ENCODE peak calls at places on chromosomes 5 and 9, in five cellular contexts. A is adrenal gland, H is IMR-90, W is HCT116, B is SK-N-SH. Z is an unnamed sample.

GRCh38 chr5:56409331-56410190 is 176.4 kb upstream of the ANKRD55 start:
- DNase-seq in A (no peak), W (no peak), B (no peak), H (peak; percentile 99), Z (peak; percentile 14)

GRCh38 chr5:36279054-36279698 is 22.5 kb downstream of the RANBP3L start:
- DNase-seq in H (no peak), B (no peak), A (no peak), W (no peak), Z (no peak)

GRCh38 chr9:17462869-17463464 is 115.9 kb upstream of the SH3GL2 start:
- DNase-seq in W (no peak), A (peak; percentile 33), H (peak; percentile 78), B (peak; percentile 24), Z (peak; percentile 77)

GRCh38 chr5:6448622-6449464 is at the start of gene UBE2QL1:
- DNase-seq in W (no peak), B (peak; percentile 74), A (no peak), H (no peak), Z (peak; percentile 28)

GRCh38 chr5:36741138-36741537 is 134.7 kb downstream of the SLC1A3 start:
- DNase-seq in H (peak; percentile 39), W (no peak), A (no peak), B (no peak), Z (no peak)

GRCh38 chr5:111309384-111309783 is 85.2 kb downstream of the CAMK4 start:
- DNase-seq in A (no peak), B (no peak), H (no peak), W (no peak), Z (no peak)

GRCh38 chr5:9927106-9927505 is 297.0 kb upstream of the TAS2R1 start:
- DNase-seq in A (no peak), B (no peak), W (no peak), H (peak; percentile 25), Z (no peak)

GRCh38 chr5:106489004-106489403 is 1181.7 kb downstream of the EFNA5 start:
- DNase-seq in B (no peak), A (no peak), H (no peak), W (no peak), Z (no peak)

GRCh38 chr9:78038620-78039300 is 7.1 kb upstream of the GNAQ start:
- DNase-seq in B (no peak), A (no peak), H (peak; percentile 26), W (no peak), Z (no peak)

GRCh38 chr9:131019387-131020239 is 10.6 kb downstream of the LAMC3 start:
- DNase-seq in W (no peak), B (peak; percentile 58), A (no peak), H (no peak), Z (no peak)

GRCh38 chr9:107222020-107222522 is 61.0 kb upstream of the RAD23B start:
- DNase-seq in A (no peak), B (no peak), H (peak; percentile 79), W (no peak), Z (no peak)
- H3K4me3 ChIP-seq in A (no peak overlapping the region), B (no peak overlapping the region), H (peak overlapping the region; percentile 64), W (peak overlapping the region; percentile 53), Z (no peak overlapping the region)

GRCh38 chr5:150901446-150901845 is 3.3 kb downstream of the ZNF300 start:
- DNase-seq in B (no peak), H (no peak), W (no peak), A (no peak), Z (no peak)

GRCh38 chr5:150904479-150905311 is at the start of gene ZNF300:
- DNase-seq in H (peak; percentile 93), A (peak; percentile 72), B (peak; percentile 84), W (no peak), Z (peak; percentile 84)

DNA sequence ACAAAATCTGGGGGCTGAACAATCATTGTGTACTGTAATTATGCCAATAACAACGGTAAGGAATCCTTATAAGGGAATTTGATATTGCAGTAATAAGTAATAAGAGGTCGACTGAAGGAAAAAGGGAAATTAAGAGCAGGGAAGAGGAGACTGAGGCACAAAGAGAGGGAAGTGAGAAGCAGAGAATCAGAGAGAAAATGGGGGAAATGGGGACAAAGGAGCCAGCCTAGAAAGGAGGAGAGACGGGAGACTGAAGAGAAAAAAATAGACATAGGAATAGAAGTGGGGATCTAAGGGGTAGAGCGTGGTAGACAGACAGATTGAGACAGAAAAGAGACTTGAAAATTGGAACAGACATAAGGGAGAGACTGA is 518 bp upstream of the ZNF300 start:
- DNase-seq in H (no peak), A (no peak), B (no peak), W (no peak), Z (no peak)
- H3K9me3 ChIP-seq in H (peaks cover 28% of the 10 kb centered on the region), A (peaks cover 12% of the 10 kb centered on the region), B (peaks cover 22% of the 10 kb centered on the region), W (no peaks in the 10 kb centered on the region), Z (peaks cover 56% of the 10 kb centered on the region)

DNA sequence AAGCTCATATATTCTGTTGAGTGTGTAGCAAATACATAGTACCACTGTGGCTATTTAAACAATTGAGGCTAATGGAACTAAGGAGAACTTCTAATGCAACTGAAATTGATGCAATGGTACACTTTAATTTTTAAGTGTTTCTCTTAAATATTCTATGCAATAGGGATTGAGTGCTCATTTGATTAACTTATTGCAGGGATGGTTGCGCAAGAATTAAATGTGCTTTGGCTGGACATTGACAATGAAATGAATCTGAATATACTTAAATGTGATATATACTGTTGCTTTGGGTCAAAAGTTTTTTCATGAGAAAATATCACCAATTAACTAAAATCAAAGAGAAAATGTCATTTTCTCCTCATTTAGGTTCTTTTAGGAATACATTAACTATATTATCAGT is 227.1 kb downstream of the ARL15 start:
- DNase-seq in B (no peak), H (no peak), A (no peak), W (no peak), Z (no peak)
- H3K4me3 ChIP-seq in B (no peak overlapping the region), H (no peak overlapping the region), A (no peak overlapping the region), W (no peak overlapping the region), Z (no peak overlapping the region)

DNA sequence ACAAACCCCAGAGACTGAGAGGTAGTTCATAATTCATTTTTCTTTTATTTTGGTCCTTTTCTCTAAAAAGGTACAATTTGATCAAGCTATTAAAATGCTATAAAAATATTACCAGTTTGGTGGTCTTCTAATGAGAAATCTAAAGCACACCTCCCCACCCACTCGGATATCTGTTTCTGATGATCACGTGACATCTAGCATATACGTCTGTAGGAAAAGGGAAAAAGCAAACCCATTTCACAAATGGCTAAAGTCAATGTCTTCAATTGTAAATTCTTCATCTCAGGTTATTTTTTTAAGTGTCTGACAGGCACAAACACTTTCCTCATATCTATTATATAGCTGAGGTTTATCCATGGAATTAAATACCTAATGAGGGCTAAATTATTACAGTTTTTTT is 18.9 kb downstream of the ZNF354A start:
- DNase-seq in H (no peak), A (no peak), B (no peak), W (no peak), Z (no peak)
- H3K9me3 ChIP-seq in H (peaks cover 55% of the 10 kb centered on the region), A (peaks cover 37% of the 10 kb centered on the region), B (peaks cover 27% of the 10 kb centered on the region), W (peaks cover 26% of the 10 kb centered on the region), Z (peaks cover 99% of the 10 kb centered on the region)

GRCh38 chr9:113564804-113565237 is 101.3 kb downstream of the RGS3 start:
- DNase-seq in H (peak; percentile 61), A (no peak), B (peak; percentile 69), W (no peak), Z (peak; percentile 77)
- H3K4me3 ChIP-seq in H (peak overlapping the region; percentile 70), A (no peak overlapping the region), B (no peak overlapping the region), W (no peak overlapping the region), Z (no peak overlapping the region)

GRCh38 chr5:134976841-134977240 is 9.1 kb downstream of the CATSPER3 start:
- DNase-seq in H (no peak), B (no peak), A (no peak), W (no peak), Z (no peak)

GRCh38 chr5:134975078-134975715 is 7.5 kb downstream of the CATSPER3 start:
- DNase-seq in W (no peak), H (peak; percentile 47), A (no peak), B (no peak), Z (no peak)

GRCh38 chr5:134982230-134982629 is 14.5 kb downstream of the CATSPER3 start:
- DNase-seq in A (no peak), H (no peak), B (no peak), W (no peak), Z (no peak)

GRCh38 chr5:134975843-134976242 is 8.1 kb downstream of the CATSPER3 start:
- DNase-seq in W (no peak), H (peak; percentile 31), A (no peak), B (no peak), Z (no peak)

DNA sequence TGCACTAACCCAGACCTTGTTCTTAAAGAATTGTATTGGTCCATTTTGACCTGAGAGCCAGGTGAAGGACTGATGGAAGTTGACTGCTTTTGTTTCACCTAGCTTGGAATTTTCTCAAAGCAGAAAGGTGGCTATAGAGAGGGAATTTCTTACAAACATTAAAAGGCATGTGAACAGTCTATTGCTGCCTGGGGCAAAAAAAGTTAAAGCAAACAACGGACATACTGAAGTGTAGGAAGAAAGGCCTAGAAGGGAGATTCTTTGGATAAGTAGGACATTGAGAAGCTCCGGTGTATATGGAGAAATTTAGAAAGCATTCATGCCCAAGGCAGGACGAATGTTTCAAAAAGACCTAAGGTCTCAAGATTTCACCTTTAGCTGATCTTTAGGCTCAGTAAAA is 11.7 kb downstream of the CATSPER3 start:
- DNase-seq in B (no peak), A (no peak), W (no peak), H (no peak), Z (no peak)
- H3K9me3 ChIP-seq in B (peaks cover 9% of the 10 kb centered on the region), A (peaks cover 4% of the 10 kb centered on the region), W (peaks cover 17% of the 10 kb centered on the region), H (peaks cover 10% of the 10 kb centered on the region), Z (peaks cover 28% of the 10 kb centered on the region)

DNA sequence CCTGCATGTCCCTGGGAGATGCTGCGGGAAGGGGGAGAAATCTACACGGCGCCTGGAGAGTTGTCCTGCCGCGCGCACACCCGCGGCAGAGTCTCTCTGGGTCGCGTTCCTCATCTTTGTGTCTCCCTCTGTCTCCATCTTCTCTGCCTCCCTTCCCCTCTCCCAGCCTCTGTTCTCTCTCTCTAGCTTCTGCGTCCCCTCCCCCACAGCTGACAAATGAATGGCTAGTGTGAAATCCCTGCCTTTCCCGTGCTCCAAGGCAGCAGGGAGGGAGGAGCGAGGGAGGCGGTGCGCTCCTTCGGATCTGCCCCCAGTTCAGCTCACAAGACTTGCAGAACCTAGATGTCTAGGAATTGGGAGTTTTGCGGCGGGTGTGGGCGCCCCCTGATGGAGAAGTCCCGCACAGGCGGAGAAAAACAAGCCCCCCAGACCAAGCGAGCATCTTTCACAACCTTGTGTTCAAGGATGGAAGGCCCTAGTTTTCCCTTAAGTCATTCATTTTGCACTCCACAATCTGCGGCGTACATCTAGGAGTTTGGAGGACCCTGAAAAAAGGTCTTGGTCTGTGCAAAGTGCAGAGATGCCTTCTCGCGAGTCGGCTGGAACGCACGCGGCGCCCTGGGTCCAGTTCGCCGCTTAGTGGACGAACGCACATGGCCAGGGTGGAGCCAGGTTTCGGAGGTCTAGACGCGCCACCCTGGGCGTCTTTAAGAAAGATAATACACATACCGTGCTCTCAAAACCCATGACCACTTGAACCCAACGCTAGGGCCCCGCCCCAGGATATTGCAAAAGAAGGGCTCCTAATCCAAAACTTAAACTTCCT is 2.0 kb downstream of the VCAN start:
- DNase-seq in W (peak; percentile 86), A (peak; percentile 88), H (peak; percentile 98), B (peak; percentile 85), Z (peak; percentile 82)
- H3K4me3 ChIP-seq in W (peak overlapping the region; percentile 55), A (peak overlapping the region; percentile 0), H (peak overlapping the region; percentile 56), B (peak overlapping the region; percentile 67), Z (no peak overlapping the region)